ENCODE peak calls at places on chromosomes 13 and 19, in six cellular contexts. R is MM.1S, F is neural progenitor cell, I is hepatocyte, V is GM23338, W is HCT116. N is an unnamed sample. For H3K79me2, the result is how much of the 10 kb centered on the place peaks cover.

GRCh38 chr19:35755550-35756371 is 1.1 kb downstream of the HSPB6 start:
- DNase-seq in R (no peak), F (peak), I (peak), V (peak), W (no peak), N (no peak)

GRCh38 chr13:76036176-76036575 is 400.0 kb downstream of the LMO7 start:
- DNase-seq in R (no peak), F (no peak), I (no peak), V (no peak), W (no peak), N (no peak)

GRCh38 chr13:43915451-43915850 is 35.7 kb downstream of the LACC1 start:
- DNase-seq in R (no peak), F (no peak), I (no peak), V (no peak), W (no peak), N (no peak)

GRCh38 chr19:1057185-1057857 is 9.6 kb upstream of the ARHGAP45 start:
- DNase-seq in R (peak), F (peak), I (no peak), V (peak), W (no peak), N (peak)

GRCh38 chr19:30302076-30302475 is 70.1 kb upstream of the ZNF536 start:
- DNase-seq in R (no peak), F (no peak), I (no peak), V (no peak), W (no peak), N (no peak)

GRCh38 chr13:67148219-67148583 is 81.9 kb downstream of the PCDH9 start:
- DNase-seq in R (no peak), F (no peak), I (no peak), V (no peak), W (no peak), N (no peak)

GRCh38 chr13:109256866-109257760 is 529.3 kb downstream of the IRS2 start:
- DNase-seq in R (no peak), F (no peak), I (peak), V (peak), W (peak), N (peak)

GRCh38 chr19:2478756-2479555 is 3.0 kb downstream of the GADD45B start:
- DNase-seq in R (peak), F (peak), I (peak), V (peak), W (no peak), N (peak)

GRCh38 chr19:47229674-47230121 is 1.3 kb downstream of the BBC3 start:
- DNase-seq in R (peak), F (no peak), I (peak), V (no peak), W (no peak), N (peak)

GRCh38 chr19:7257148-7258041 is 36.8 kb downstream of the INSR start:
- DNase-seq in R (no peak), F (no peak), I (peak), V (no peak), W (peak), N (peak)

GRCh38 chr19:10471909-10472308 is 31.2 kb downstream of the KEAP1 start:
- DNase-seq in R (peak), F (no peak), I (peak), V (peak), W (no peak), N (peak)

GRCh38 chr19:46979770-46980105 is 39.9 kb upstream of the NPAS1 start:
- DNase-seq in R (no peak), F (peak), I (no peak), V (peak), W (no peak), N (no peak)

GRCh38 chr19:52010674-52011073 is 2.7 kb upstream of the ZNF615 start:
- DNase-seq in R (no peak), F (no peak), I (no peak), V (no peak), W (no peak), N (no peak)

GRCh38 chr13:36919206-36919832 is 719 bp downstream of the SMAD9 start:
- DNase-seq in R (no peak), F (peak), I (peak), V (peak), W (no peak), N (peak)

GRCh38 chr19:35247526-35248309 is 1.1 kb upstream of the LSR start:
- DNase-seq in R (peak), F (peak), I (peak), V (peak), W (peak), N (peak)

GRCh38 chr13:110509478-110509926 is 52.0 kb downstream of the RAB20 start:
- DNase-seq in R (no peak), F (no peak), I (no peak), V (no peak), W (no peak), N (no peak)

GRCh38 chr13:93881418-93881817 is 598.1 kb downstream of the DCT start:
- DNase-seq in R (no peak), F (no peak), I (no peak), V (no peak), W (no peak), N (no peak)

GRCh38 chr13:74687452-74688180 is 553.4 kb upstream of the KLF12 start:
- DNase-seq in R (no peak), F (peak), I (no peak), V (peak), W (no peak), N (no peak)

GRCh38 chr19:49840321-49840720 is 10.6 kb upstream of the PTOV1 start:
- DNase-seq in R (no peak), F (no peak), I (no peak), V (no peak), W (no peak), N (no peak)

GRCh38 chr19:13150919-13151604 is 851 bp downstream of the IER2 start:
- DNase-seq in R (no peak), F (peak), I (peak), V (no peak), W (no peak), N (no peak)

GRCh38 chr13:60617863-60618733 is 221.1 kb downstream of the TDRD3 start:
- DNase-seq in R (no peak), F (peak), I (peak), V (peak), W (no peak), N (peak)

GRCh38 chr13:30711375-30711774 is 24.0 kb upstream of the ALOX5AP start:
- DNase-seq in R (no peak), F (no peak), I (peak), V (no peak), W (no peak), N (peak)

GRCh38 chr13:60620611-60621395 is 223.8 kb downstream of the TDRD3 start:
- DNase-seq in R (no peak), F (no peak), I (no peak), V (no peak), W (no peak), N (no peak)

GRCh38 chr13:26991508-26992181 is 180.0 kb downstream of the USP12 start:
- DNase-seq in R (no peak), F (no peak), I (peak), V (no peak), W (no peak), N (peak)

GRCh38 chr19:661427-662196 is 1.4 kb downstream of the RNF126 start:
- DNase-seq in R (peak), F (no peak), I (peak), V (no peak), W (no peak), N (no peak)

GRCh38 chr19:14871619-14872230 is 14.2 kb downstream of the OR7A17 start:
- DNase-seq in R (peak), F (no peak), I (no peak), V (peak), W (peak), N (peak)

GRCh38 chr13:94128430-94128829 is 351.1 kb downstream of the DCT start:
- DNase-seq in R (no peak), F (no peak), I (no peak), V (no peak), W (no peak), N (no peak)

GRCh38 chr13:41492432-41493267 is 35.3 kb downstream of the RGCC start:
- DNase-seq in R (peak), F (no peak), I (no peak), V (no peak), W (no peak), N (no peak)

GRCh38 chr19:37160153-37160552 is 12.3 kb downstream of the ZNF585A start:
- DNase-seq in R (no peak), F (no peak), I (no peak), V (no peak), W (no peak), N (no peak)

GRCh38 chr13:31749929-31750328 is 10.6 kb downstream of the RXFP2 start:
- DNase-seq in R (no peak), F (no peak), I (no peak), V (no peak), W (no peak), N (peak)

GRCh38 chr13:73235385-73235784 is 176.6 kb downstream of the KLF5 start:
- DNase-seq in R (no peak), F (no peak), I (no peak), V (no peak), W (no peak), N (no peak)

GRCh38 chr19:9407827-9408226 is 27.5 kb downstream of the ZNF266 start:
- DNase-seq in R (no peak), F (no peak), I (no peak), V (no peak), W (no peak), N (no peak)

GRCh38 chr13:27401210-27401609 is 23.2 kb upstream of the GTF3A start:
- DNase-seq in R (no peak), F (no peak), I (peak), V (no peak), W (no peak), N (peak)

GRCh38 chr13:95709101-95709500 is 32.2 kb downstream of the DNAJC3 start:
- DNase-seq in R (no peak), F (no peak), I (no peak), V (no peak), W (no peak), N (no peak)
- H3K79me2 ChIP-seq in R (under half), F (under half), I (under half), V (under half), W (under half), N (under half)

GRCh38 chr13:29522044-29522685 is 73.3 kb downstream of the SLC7A1 start:
- DNase-seq in R (no peak), F (no peak), I (peak), V (no peak), W (no peak), N (no peak)

GRCh38 chr13:29521336-29521735 is 74.2 kb downstream of the SLC7A1 start:
- DNase-seq in R (no peak), F (no peak), I (no peak), V (no peak), W (no peak), N (no peak)

GRCh38 chr13:29520671-29521070 is 74.8 kb downstream of the SLC7A1 start:
- DNase-seq in R (no peak), F (no peak), I (no peak), V (no peak), W (no peak), N (peak)

GRCh38 chr13:29516880-29517279 is 78.6 kb downstream of the SLC7A1 start:
- DNase-seq in R (no peak), F (no peak), I (no peak), V (no peak), W (no peak), N (no peak)

GRCh38 chr13:29519921-29520320 is 75.6 kb downstream of the SLC7A1 start:
- DNase-seq in R (no peak), F (no peak), I (no peak), V (no peak), W (no peak), N (no peak)
- TF ChIP-seq EZH2phosphoT487 in R (no peak), F (no peak), I (no peak), V (no peak), W (no peak), N (no peak)

DNA sequence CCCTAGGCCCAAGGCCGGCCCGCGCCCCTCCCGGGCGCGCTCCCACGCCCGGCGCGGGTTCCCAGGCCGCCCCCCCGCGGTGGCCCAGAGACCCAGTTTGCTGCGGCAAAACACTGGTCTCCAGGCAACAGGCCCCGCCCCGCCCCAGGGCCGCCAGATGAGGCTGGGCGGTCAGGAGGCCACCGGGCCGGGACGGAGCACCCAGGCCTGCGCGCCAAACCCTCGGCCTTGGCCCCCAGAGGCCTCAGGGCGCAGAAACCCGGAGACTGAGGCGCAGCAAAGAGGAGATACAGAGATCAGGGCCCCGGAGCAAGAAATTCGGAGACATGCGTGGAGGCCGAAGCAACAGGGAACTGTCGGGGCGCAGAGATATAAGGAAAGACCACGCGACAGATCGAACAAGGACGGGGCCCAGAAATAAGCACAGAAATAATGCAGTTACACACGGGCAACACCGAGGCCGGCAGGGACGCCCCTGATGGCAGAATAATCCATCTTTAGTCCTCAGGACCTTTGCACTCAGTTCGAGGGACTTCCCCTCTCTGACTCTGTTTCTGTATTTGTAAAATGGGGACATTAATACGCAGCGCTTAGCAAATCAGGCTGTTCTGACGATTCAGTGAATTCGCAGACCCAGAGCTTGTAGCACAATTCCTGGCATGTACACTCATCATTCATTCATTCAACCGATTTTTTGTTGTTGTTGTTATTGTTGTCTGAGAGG is 20.8 kb upstream of the ERCC1 start:
- DNase-seq in R (peak), F (peak), I (peak), V (peak), W (no peak), N (peak)
- TF ChIP-seq CTCF in R (no peak), F (no peak), I (no peak), V (no peak), W (no peak), N (no peak)

GRCh38 chr19:16113727-16114126 is 2.0 kb downstream of the RAB8A start:
- DNase-seq in R (peak), F (no peak), I (no peak), V (no peak), W (no peak), N (no peak)
- H3K79me2 ChIP-seq in R (half or more), F (half or more), I (half or more), V (under half), W (half or more), N (half or more)

DNA sequence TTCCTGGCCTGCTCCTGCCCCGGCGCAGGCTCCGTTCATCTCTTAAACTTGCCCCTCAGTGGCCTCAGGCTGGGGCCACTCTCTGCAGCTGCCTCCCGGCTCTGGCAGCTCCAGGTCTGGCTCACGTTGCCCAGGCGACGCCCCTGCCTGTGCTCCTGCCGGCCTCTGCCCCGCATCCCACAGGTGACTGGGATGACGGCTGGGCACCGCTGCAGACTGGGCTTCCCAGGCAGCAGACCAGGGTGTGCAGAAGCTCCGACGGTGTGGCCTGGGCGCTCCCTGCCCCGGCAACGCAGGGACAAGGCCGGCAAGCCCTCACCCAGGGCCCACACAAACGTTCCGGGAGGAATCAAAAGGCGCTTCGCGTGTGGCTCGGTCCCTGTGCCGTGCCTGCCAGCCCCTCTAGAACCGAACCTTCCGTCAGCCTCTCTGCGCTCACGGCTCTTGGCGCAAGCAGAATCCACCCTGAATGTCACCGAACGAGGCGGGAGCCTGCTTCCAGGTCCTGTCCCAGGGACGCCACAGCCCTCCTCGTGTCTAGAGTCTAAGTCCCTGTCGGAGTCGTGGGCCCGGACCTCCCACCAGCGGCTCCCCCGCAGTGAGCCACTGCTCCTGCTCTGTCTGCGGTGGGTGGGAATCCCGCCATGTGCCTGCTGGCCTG is 64.8 kb downstream of the MLLT1 start:
- DNase-seq in R (no peak), F (no peak), I (no peak), V (no peak), W (no peak), N (no peak)
- TF ChIP-seq EZH2phosphoT487 in R (no peak), F (no peak), I (no peak), V (no peak), W (no peak), N (no peak)

GRCh38 chr19:33248954-33249613 is 23.4 kb upstream of the SLC7A10 start:
- DNase-seq in R (no peak), F (no peak), I (peak), V (no peak), W (no peak), N (peak)
- TF ChIP-seq CTCF in R (no peak), F (no peak), I (no peak), V (no peak), W (peak), N (no peak)

GRCh38 chr19:42251572-42251990 is 3.3 kb downstream of the ERF start:
- DNase-seq in R (peak), F (no peak), I (no peak), V (no peak), W (no peak), N (no peak)
- H3K79me2 ChIP-seq in R (under half), F (half or more), I (half or more), V (under half), W (half or more), N (under half)

N was measured in PC-3.